ENCODE peak calls at places on chromosomes 12 and 14, in six cellular contexts. C is H9, Z is mesendoderm, H is IMR-90, W is H1, B is neuronal stem cell. J is an unnamed sample.

GRCh38 chr12:124369055-124369900 is 74.4 kb downstream of the RFLNA start:
- DNase-seq in C (no peak), Z (no peak), H (peak), W (no peak), B (no peak), J (peak)

GRCh38 chr12:66447643-66448042 is 145.3 kb downstream of the HELB start:
- DNase-seq in C (no peak), Z (no peak), H (no peak), W (no peak), B (no peak), J (no peak)

GRCh38 chr14:61188936-61189808 is 92.0 kb downstream of the TMEM30B start:
- DNase-seq in C (peak), Z (peak), H (peak), W (peak), B (peak), J (peak)

GRCh38 chr12:103269962-103270361 is 225.8 kb downstream of the C12orf42 start:
- DNase-seq in C (no peak), Z (no peak), H (peak), W (no peak), B (no peak), J (peak)

GRCh38 chr12:123483602-123484273 is 25.8 kb downstream of the SNRNP35 start:
- DNase-seq in C (no peak), Z (no peak), H (no peak), W (no peak), B (no peak), J (no peak)

GRCh38 chr12:14256555-14257169 is 108.8 kb upstream of the ATF7IP start:
- DNase-seq in C (peak), Z (peak), H (peak), W (peak), B (peak), J (peak)

GRCh38 chr14:99188721-99189120 is 83.3 kb downstream of the BCL11B start:
- DNase-seq in C (peak), Z (peak), H (no peak), W (peak), B (no peak), J (no peak)

GRCh38 chr14:100015251-100015655 is 50.0 kb upstream of the EVL start:
- DNase-seq in C (no peak), Z (peak), H (peak), W (no peak), B (no peak), J (peak)

GRCh38 chr14:51328089-51328941 is 88.3 kb downstream of the TMX1 start:
- DNase-seq in C (no peak), Z (peak), H (peak), W (no peak), B (no peak), J (peak)

GRCh38 chr14:76639606-76640272 is 121.5 kb upstream of the VASH1 start:
- DNase-seq in C (no peak), Z (no peak), H (no peak), W (no peak), B (no peak), J (no peak)

GRCh38 chr12:100395811-100396210 is 38.9 kb downstream of the SLC17A8 start:
- DNase-seq in C (no peak), Z (no peak), H (no peak), W (no peak), B (no peak), J (no peak)

GRCh38 chr12:100393202-100393601 is 36.3 kb downstream of the SLC17A8 start:
- DNase-seq in C (no peak), Z (no peak), H (no peak), W (no peak), B (no peak), J (no peak)

GRCh38 chr12:100388382-100388781 is 31.5 kb downstream of the SLC17A8 start:
- DNase-seq in C (no peak), Z (no peak), H (no peak), W (no peak), B (no peak), J (no peak)

DNA sequence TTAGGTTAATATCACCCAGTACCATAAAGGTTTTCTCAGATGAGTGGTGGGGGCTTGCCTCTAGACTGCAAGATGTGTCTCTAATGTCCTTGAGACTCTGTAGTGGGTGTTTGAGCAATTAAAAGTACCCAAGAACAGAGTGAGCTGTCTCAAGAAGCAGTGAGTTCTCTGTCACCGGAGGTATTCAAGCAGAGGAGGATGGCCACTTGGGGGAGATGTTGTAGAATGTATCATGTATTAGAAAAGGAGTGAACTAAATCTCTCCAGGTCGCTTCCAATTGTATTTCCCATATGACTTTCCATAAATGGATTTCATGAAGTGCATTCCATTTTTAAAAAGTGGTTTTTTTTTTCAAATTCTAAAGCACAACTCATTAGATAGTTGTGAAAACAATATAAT is 35.0 kb downstream of the SLC17A8 start:
- DNase-seq in C (no peak), Z (no peak), H (no peak), W (no peak), B (no peak), J (no peak)
- H2AK5ac ChIP-seq in C (no peak), Z (no peak), H (no peak), W (no peak), B (no peak), J (no peak)

GRCh38 chr12:94584370-94584769 is 66.0 kb downstream of the TMCC3 start:
- DNase-seq in C (no peak), Z (no peak), H (no peak), W (no peak), B (no peak), J (no peak)

GRCh38 chr12:94588271-94588785 is 62.0 kb downstream of the TMCC3 start:
- DNase-seq in C (no peak), Z (peak), H (no peak), W (no peak), B (no peak), J (no peak)

GRCh38 chr12:94585624-94586023 is 64.7 kb downstream of the TMCC3 start:
- DNase-seq in C (no peak), Z (no peak), H (no peak), W (no peak), B (no peak), J (no peak)

GRCh38 chr12:94587266-94588241 is 62.8 kb downstream of the TMCC3 start:
- DNase-seq in C (no peak), Z (no peak), H (no peak), W (no peak), B (no peak), J (no peak)

DNA sequence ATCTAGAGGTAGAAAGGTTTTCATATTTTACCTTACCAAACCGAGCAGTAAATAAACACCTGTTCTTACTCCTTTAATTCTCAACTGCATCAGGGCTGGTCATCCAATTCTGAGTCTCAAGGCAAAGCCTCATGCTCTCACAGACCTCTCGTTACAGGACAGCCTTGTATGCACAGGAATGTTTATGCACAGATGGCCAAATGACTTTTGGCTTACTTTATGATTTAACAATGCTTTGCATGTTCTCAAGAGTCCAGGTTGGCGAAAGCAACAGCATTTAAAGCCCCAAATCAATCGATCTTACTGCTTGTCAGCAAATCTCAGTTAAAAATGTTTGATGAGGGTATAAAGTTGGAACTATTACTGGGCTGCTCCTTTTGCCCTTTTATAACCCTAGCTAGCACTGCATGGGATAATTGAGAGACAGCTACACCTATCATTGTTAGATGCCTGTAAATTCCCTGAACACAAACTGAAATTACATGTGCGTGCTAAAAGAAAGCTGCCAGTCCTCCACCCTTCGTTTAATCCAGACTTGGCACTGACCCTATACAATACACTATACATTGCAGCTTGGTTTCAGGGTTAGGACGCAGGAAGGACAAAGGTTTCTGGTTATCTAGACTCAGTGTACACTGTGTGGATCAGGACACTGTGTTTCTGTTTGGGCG is 63.6 kb downstream of the TMCC3 start:
- DNase-seq in C (no peak), Z (no peak), H (no peak), W (no peak), B (no peak), J (no peak)
- H3K4me2 ChIP-seq in C (no peak), Z (no peak), H (no peak), W (no peak), B (no peak), J (no peak)

GRCh38 chr12:97637770-97638169 is 175.2 kb downstream of the RMST start:
- DNase-seq in C (no peak), Z (peak), H (no peak), W (no peak), B (peak), J (no peak)
- H2BK15ac ChIP-seq in C (no peak), Z (no peak), H (no peak), W (no peak), B (no peak), J (no peak)

DNA sequence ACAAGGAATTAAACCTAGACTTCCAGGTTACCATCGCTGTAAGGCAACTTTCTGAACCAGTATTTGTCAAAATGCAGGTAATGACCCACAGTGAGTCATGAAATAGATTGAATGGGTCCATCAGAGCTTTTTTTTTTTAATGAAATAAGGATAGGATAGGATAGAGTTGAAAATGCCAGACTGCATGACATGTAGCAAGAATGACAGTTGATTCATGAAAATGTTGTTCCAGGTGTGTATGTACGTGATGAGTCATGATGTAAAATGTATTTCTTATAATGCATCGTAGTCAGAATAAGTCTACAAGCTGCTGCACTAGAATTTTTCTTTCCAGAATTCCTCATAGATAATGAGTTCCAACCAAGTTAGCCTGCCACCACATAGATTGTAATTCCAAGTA is 184.4 kb upstream of the BCL2L14 start:
- DNase-seq in C (no peak), Z (no peak), H (no peak), W (no peak), B (no peak), J (no peak)
- H2AK5ac ChIP-seq in C (no peak), Z (no peak), H (no peak), W (no peak), B (no peak), J (no peak)

GRCh38 chr12:24044973-24045703 is 95.7 kb upstream of the SOX5 start:
- DNase-seq in C (no peak), Z (no peak), H (no peak), W (no peak), B (no peak), J (no peak)

GRCh38 chr12:24039113-24039525 is 89.6 kb upstream of the SOX5 start:
- DNase-seq in C (no peak), Z (no peak), H (peak), W (no peak), B (no peak), J (peak)

GRCh38 chr12:24038211-24038997 is 88.9 kb upstream of the SOX5 start:
- DNase-seq in C (no peak), Z (peak), H (no peak), W (no peak), B (no peak), J (peak)

GRCh38 chr12:24045816-24046257 is 96.4 kb upstream of the SOX5 start:
- DNase-seq in C (no peak), Z (no peak), H (peak), W (no peak), B (no peak), J (peak)

DNA sequence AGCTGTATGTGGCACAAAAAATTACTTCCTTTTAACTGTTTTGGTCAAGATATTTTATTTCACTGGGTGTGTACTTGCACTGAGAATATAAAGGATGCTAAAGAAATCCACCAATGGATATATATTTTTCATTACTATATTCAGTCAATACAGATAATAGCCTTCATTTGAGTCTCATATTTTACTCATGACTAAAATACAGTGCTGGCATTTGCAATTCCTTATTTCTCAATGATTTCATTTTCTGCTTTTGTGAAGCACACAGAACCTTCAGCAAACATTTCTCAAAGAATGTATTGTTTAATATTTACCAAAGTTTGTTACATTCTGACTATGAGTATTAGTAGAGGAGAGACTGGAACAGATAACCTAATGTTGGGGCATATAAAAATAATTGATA is 93.2 kb upstream of the SOX5 start:
- DNase-seq in C (no peak), Z (no peak), H (peak), W (no peak), B (no peak), J (no peak)
- H3K4me2 ChIP-seq in C (no peak), Z (no peak), H (no peak), W (no peak), B (no peak), J (no peak)

GRCh38 chr12:106955377-106956047 is at the start of gene TMEM263:
- DNase-seq in C (peak), Z (peak), H (peak), W (peak), B (peak), J (peak)

GRCh38 chr12:106956048-106956935 is 585 bp downstream of the TMEM263 start:
- DNase-seq in C (peak), Z (peak), H (peak), W (peak), B (peak), J (peak)

GRCh38 chr12:106954462-106955376 is 988 bp upstream of the TMEM263 start:
- DNase-seq in C (peak), Z (no peak), H (peak), W (peak), B (no peak), J (no peak)

GRCh38 chr12:106960443-106960842 is 4.7 kb downstream of the TMEM263 start:
- DNase-seq in C (no peak), Z (no peak), H (no peak), W (no peak), B (no peak), J (no peak)

DNA sequence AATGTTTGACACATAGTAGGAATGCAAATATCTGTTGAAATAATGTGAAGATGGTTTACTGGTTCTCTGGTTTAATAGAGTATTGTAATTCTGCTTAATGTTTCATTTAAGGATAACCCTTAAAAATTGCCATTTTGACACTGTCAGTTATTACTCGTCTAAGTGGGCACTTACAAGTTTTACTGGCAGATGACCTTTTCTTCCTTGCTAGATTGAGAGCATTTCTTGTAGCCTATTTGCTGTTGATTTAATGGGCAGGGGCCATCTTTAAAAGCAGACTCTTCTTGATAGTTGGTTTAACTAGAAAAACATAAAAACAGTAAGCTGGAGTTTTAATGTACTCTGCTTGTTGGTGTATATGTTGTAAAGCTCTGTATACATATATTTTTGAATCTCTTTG is 1.9 kb downstream of the TMEM263 start:
- DNase-seq in C (no peak), Z (no peak), H (no peak), W (no peak), B (no peak), J (peak)
- H2BK15ac ChIP-seq in C (no peak), Z (no peak), H (no peak), W (no peak), B (no peak), J (no peak)

DNA sequence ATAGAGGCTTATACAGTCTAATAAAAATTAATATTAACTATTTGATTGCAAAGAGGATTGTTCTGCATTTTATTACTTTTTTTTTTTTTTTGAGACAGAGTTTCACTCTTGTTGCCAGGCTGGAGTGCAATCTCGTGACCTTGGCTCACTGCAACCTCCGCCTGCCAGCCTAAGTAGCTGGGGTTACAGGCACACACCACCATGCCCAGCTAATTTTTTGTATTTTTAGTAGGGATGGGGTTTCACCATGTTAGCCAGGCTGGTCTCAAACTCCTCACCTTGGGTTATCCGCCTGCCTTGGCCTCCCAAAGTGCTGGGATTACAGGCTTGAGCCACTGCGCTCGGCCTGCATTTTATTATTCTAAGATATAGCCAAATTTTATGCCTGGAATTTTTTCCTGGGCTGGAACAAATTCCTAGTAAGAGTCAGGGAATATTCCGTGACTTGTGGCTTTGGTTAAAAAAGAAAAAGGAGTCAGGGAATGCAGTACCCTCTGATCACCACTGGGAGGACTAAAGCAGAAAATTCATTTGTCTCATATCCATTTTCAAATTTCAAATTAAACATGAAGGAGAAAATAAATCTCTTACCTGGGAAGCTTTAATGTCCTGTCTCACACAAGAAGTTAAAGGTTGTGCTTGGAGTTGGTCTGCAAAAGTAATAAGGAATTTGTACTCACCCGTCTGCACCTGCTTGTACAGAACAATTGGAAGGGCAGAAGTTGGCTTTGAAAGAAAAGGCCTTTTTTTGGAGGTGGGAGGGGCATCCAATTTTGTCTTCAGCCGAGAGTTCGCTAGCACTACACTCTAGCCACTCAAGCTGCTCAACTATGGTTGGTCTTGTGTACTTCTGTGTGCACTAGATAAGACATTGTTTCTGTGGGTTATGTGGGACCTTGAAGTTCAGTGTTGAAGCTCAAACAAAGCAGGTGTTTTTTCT is 8.7 kb downstream of the MARK3 start:
- DNase-seq in C (no peak), Z (no peak), H (peak), W (no peak), B (no peak), J (peak)
- H2AK5ac ChIP-seq in C (no peak), Z (no peak), H (no peak), W (no peak), B (no peak), J (no peak)

GRCh38 chr14:30982583-30982982 is 42.9 kb upstream of the AP4S1 start:
- DNase-seq in C (no peak), Z (no peak), H (no peak), W (no peak), B (no peak), J (no peak)
- H3K4me2 ChIP-seq in C (no peak), Z (no peak), H (no peak), W (no peak), B (no peak), J (no peak)

DNA sequence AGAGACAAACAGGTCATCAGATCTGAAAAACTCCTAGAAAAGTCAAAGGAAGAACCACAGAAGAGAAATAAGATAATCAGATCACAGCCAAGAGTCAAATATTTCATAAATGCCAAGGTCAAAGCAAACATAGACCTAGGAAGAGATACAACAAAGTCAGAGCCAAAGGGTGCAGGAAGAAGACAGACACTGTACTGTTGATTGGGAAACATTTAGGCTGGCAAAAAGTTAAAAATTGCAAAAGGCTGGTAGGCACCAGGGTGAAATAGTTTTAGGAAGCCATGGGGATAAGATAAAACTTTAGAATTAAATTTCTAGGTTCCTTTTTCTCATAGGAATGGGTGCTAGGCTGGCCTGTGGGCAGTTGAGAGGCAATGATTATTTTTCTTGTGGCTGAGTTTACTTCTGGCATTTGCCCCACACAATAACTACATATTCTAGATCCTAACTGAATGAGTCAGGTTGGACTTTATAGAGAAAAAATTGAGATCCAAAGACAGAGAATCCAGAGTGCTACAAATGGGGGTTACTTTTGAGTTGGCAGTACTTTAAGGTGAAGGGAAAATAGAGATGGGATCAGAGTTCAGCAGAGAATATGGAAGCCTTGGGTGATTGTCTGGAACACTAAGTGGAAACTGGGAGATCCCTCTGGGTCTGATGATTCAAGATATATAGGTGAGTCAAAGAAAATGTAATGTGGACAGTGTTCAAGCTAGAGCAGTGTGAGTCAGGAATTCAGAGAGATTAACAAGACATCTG is 215.5 kb downstream of the C12orf50 start:
- DNase-seq in C (no peak), Z (no peak), H (peak), W (no peak), B (no peak), J (peak)
- H2BK15ac ChIP-seq in C (no peak), Z (no peak), H (peak), W (no peak), B (no peak), J (no peak)

DNA sequence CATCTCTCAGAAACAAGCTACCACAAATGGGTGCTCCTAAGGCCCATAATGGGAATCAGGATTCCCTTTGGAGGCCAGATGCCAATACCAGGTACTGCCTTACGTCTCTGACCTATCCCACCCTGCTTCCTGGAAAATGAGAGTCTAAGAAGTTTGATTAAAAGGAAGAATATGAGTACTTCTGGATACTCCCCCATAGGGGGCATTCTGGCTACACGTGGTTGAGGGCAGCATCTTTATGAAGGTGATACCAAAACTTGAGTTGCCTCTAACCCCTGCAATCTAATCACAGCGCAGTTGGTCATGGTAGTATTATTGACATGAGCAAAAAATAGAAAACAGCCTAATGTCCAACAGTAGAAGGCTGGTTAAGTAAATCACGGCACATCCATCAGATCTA is 184.2 kb upstream of the LHX5 start:
- DNase-seq in C (no peak), Z (no peak), H (no peak), W (no peak), B (no peak), J (no peak)
- H2AK5ac ChIP-seq in C (no peak), Z (no peak), H (no peak), W (no peak), B (no peak), J (no peak)